ENCODE peak calls at places on chromosome 1, in five cellular contexts. One of them, this sample, is unnamed.

GRCh38 chr1:188937965-188938551 is 1539.6 kb downstream of the BRINP3 start:
- DNase-seq in aorta: no peak
- DNase-seq in GM19239: no peak
- DNase-seq in activated CD8-positive, alpha-beta T cell treated with anti-CD3 and anti-CD28 coated beads for 36 hours: no peak
- DNase-seq in cortex of kidney: no peak
- DNase-seq in this sample: no peak

GRCh38 chr1:3135746-3136455 is 66.9 kb downstream of the PRDM16 start:
- DNase-seq in activated CD8-positive, alpha-beta T cell treated with anti-CD3 and anti-CD28 coated beads for 36 hours: no peak
- DNase-seq in cortex of kidney: no peak
- DNase-seq in aorta: no peak
- DNase-seq in GM19239: no peak
- DNase-seq in this sample: no peak

GRCh38 chr1:204410764-204411450 is 710 bp downstream of the PPP1R15B start:
- DNase-seq in GM19239: no peak
- DNase-seq in activated CD8-positive, alpha-beta T cell treated with anti-CD3 and anti-CD28 coated beads for 36 hours: peak; percentile 52
- DNase-seq in cortex of kidney: no peak
- DNase-seq in aorta: peak; percentile 60
- DNase-seq in this sample: no peak

GRCh38 chr1:26932536-26932935 is 11.0 kb downstream of the NUDC start:
- DNase-seq in GM19239: no peak
- DNase-seq in cortex of kidney: no peak
- DNase-seq in aorta: no peak
- DNase-seq in activated CD8-positive, alpha-beta T cell treated with anti-CD3 and anti-CD28 coated beads for 36 hours: no peak
- DNase-seq in this sample: no peak

GRCh38 chr1:109906160-109906838 is 4.3 kb upstream of the CSF1 start:
- DNase-seq in aorta: no peak
- DNase-seq in cortex of kidney: no peak
- DNase-seq in GM19239: peak; percentile 83
- DNase-seq in activated CD8-positive, alpha-beta T cell treated with anti-CD3 and anti-CD28 coated beads for 36 hours: peak; percentile 81
- DNase-seq in this sample: no peak

GRCh38 chr1:196115641-196116040 is 492.6 kb downstream of the KCNT2 start:
- DNase-seq in GM19239: no peak
- DNase-seq in aorta: peak; percentile 80
- DNase-seq in activated CD8-positive, alpha-beta T cell treated with anti-CD3 and anti-CD28 coated beads for 36 hours: no peak
- DNase-seq in cortex of kidney: no peak
- DNase-seq in this sample: no peak

GRCh38 chr1:235442788-235443429 is 61.3 kb downstream of the B3GALNT2 start:
- DNase-seq in activated CD8-positive, alpha-beta T cell treated with anti-CD3 and anti-CD28 coated beads for 36 hours: no peak
- DNase-seq in GM19239: no peak
- DNase-seq in cortex of kidney: no peak
- DNase-seq in aorta: no peak
- DNase-seq in this sample: no peak

GRCh38 chr1:197468581-197469175 is 200.6 kb downstream of the CRB1 start:
- DNase-seq in activated CD8-positive, alpha-beta T cell treated with anti-CD3 and anti-CD28 coated beads for 36 hours: no peak
- DNase-seq in cortex of kidney: no peak
- DNase-seq in GM19239: no peak
- DNase-seq in aorta: no peak
- DNase-seq in this sample: no peak

GRCh38 chr1:66137235-66137634 is 344.5 kb downstream of the PDE4B start:
- DNase-seq in aorta: no peak
- DNase-seq in GM19239: no peak
- DNase-seq in activated CD8-positive, alpha-beta T cell treated with anti-CD3 and anti-CD28 coated beads for 36 hours: no peak
- DNase-seq in cortex of kidney: no peak
- DNase-seq in this sample: no peak